ENCODE peak calls at places on chromosomes 1 and 21, in seven cellular contexts. One of them, this sample, is unnamed.

GRCh38 chr1:41286486-41286885 is 44.4 kb upstream of the SCMH1 start:
- DNase-seq in substantia nigra: no peak
- DNase-seq in endothelial cell: no peak
- DNase-seq in fibroblast of pulmonary artery: no peak
- DNase-seq in occipital lobe: no peak
- DNase-seq in amniotic stem cell: no peak
- DNase-seq in GM23248: no peak
- DNase-seq in this sample: no peak

GRCh38 chr1:167328762-167329483 is 108.2 kb downstream of the POU2F1 start:
- DNase-seq in substantia nigra: peak; percentile 3
- DNase-seq in endothelial cell: peak; percentile 16
- DNase-seq in fibroblast of pulmonary artery: peak; percentile 5
- DNase-seq in occipital lobe: peak; percentile 10
- DNase-seq in amniotic stem cell: no peak
- DNase-seq in GM23248: no peak
- DNase-seq in this sample: peak; percentile 97

GRCh38 chr1:29586215-29586614 is 349.9 kb downstream of the PTPRU start:
- DNase-seq in substantia nigra: no peak
- DNase-seq in endothelial cell: no peak
- DNase-seq in fibroblast of pulmonary artery: no peak
- DNase-seq in occipital lobe: no peak
- DNase-seq in amniotic stem cell: no peak
- DNase-seq in GM23248: no peak
- DNase-seq in this sample: no peak

GRCh38 chr1:230099435-230099834 is 32.4 kb downstream of the GALNT2 start:
- DNase-seq in substantia nigra: no peak
- DNase-seq in endothelial cell: no peak
- DNase-seq in fibroblast of pulmonary artery: no peak
- DNase-seq in occipital lobe: no peak
- DNase-seq in amniotic stem cell: no peak
- DNase-seq in GM23248: no peak
- DNase-seq in this sample: no peak

GRCh38 chr1:24724345-24725208 is 20.7 kb upstream of the CLIC4 start:
- DNase-seq in substantia nigra: no peak
- DNase-seq in endothelial cell: no peak
- DNase-seq in fibroblast of pulmonary artery: peak; percentile 82
- DNase-seq in occipital lobe: no peak
- DNase-seq in amniotic stem cell: no peak
- DNase-seq in GM23248: peak; percentile 43
- DNase-seq in this sample: no peak

GRCh38 chr1:22104074-22104473 is 38.8 kb downstream of the WNT4 start:
- DNase-seq in substantia nigra: no peak
- DNase-seq in endothelial cell: no peak
- DNase-seq in fibroblast of pulmonary artery: no peak
- DNase-seq in occipital lobe: no peak
- DNase-seq in amniotic stem cell: no peak
- DNase-seq in GM23248: no peak
- DNase-seq in this sample: no peak

GRCh38 chr1:10835423-10836421 is 39.3 kb upstream of the CASZ1 start:
- DNase-seq in substantia nigra: no peak
- DNase-seq in endothelial cell: peak; percentile 83
- DNase-seq in fibroblast of pulmonary artery: peak; percentile 28
- DNase-seq in occipital lobe: no peak
- DNase-seq in amniotic stem cell: no peak
- DNase-seq in GM23248: peak; percentile 57
- DNase-seq in this sample: peak; percentile 93

GRCh38 chr1:59184506-59184905 is 112.4 kb upstream of the FGGY start:
- DNase-seq in substantia nigra: no peak
- DNase-seq in endothelial cell: no peak
- DNase-seq in fibroblast of pulmonary artery: no peak
- DNase-seq in occipital lobe: no peak
- DNase-seq in amniotic stem cell: no peak
- DNase-seq in GM23248: no peak
- DNase-seq in this sample: no peak

GRCh38 chr21:35303085-35303484 is 254.0 kb upstream of the RUNX1 start:
- DNase-seq in substantia nigra: no peak
- DNase-seq in endothelial cell: no peak
- DNase-seq in fibroblast of pulmonary artery: peak; percentile 78
- DNase-seq in occipital lobe: no peak
- DNase-seq in amniotic stem cell: peak; percentile 53
- DNase-seq in GM23248: peak; percentile 91
- DNase-seq in this sample: no peak

GRCh38 chr1:169809370-169810095 is 14.8 kb upstream of the METTL18 start:
- DNase-seq in substantia nigra: peak; percentile 2
- DNase-seq in endothelial cell: peak; percentile 30
- DNase-seq in fibroblast of pulmonary artery: peak; percentile 70
- DNase-seq in occipital lobe: no peak
- DNase-seq in amniotic stem cell: peak; percentile 12
- DNase-seq in GM23248: peak; percentile 60
- DNase-seq in this sample: peak; percentile 31

GRCh38 chr1:89896105-89896942 is 75.5 kb downstream of the LRRC8D start:
- DNase-seq in substantia nigra: no peak
- DNase-seq in endothelial cell: no peak
- DNase-seq in fibroblast of pulmonary artery: no peak
- DNase-seq in occipital lobe: no peak
- DNase-seq in amniotic stem cell: no peak
- DNase-seq in GM23248: no peak
- DNase-seq in this sample: no peak

GRCh38 chr1:42955311-42956063 is 3.2 kb downstream of the SLC2A1 start:
- DNase-seq in substantia nigra: no peak
- DNase-seq in endothelial cell: no peak
- DNase-seq in fibroblast of pulmonary artery: no peak
- DNase-seq in occipital lobe: no peak
- DNase-seq in amniotic stem cell: no peak
- DNase-seq in GM23248: no peak
- DNase-seq in this sample: no peak

This sample was measured in NCI-H526.